ENCODE peak calls at places on chromosome 15, in eight cellular contexts. H is HL-60, Y is adrenal gland, Q is endodermal cell, M is astrocyte of the spinal cord, B is LNCaP clone FGC, X is tibial artery, V is AG04450. F is an unnamed sample.
A peak's percentile ranks its signal among the peaks of the same experiment; 100 is the strongest.

GRCh38 chr15:25724899-25725298 is 138.2 kb downstream of the ATP10A start:
- DNase-seq in H (no peak), Y (no peak), Q (peak; percentile 12), M (no peak), B (no peak), X (peak; percentile 50), V (no peak), F (no peak)

GRCh38 chr15:48333553-48333952 is 2.3 kb downstream of the DUT start:
- DNase-seq in H (no peak), Y (no peak), Q (no peak), M (no peak), B (no peak), X (no peak), V (no peak), F (no peak)

GRCh38 chr15:56342653-56343052 is 22.6 kb upstream of the TEX9 start:
- DNase-seq in H (no peak), Y (no peak), Q (no peak), M (peak; percentile 4), B (no peak), X (no peak), V (no peak), F (peak; percentile 65)

GRCh38 chr15:80779658-80780415 is 667 bp downstream of the CEMIP start:
- DNase-seq in H (no peak), Y (no peak), Q (peak; percentile 76), M (peak; percentile 36), B (no peak), X (no peak), V (no peak), F (peak; percentile 58)

GRCh38 chr15:67746450-67746849 is 78.9 kb upstream of the SKOR1 start:
- DNase-seq in H (peak; percentile 32), Y (no peak), Q (no peak), M (no peak), B (peak; percentile 88), X (no peak), V (no peak), F (peak; percentile 95)

GRCh38 chr15:71391421-71392047 is 276.3 kb downstream of the THSD4 start:
- DNase-seq in H (no peak), Y (no peak), Q (no peak), M (no peak), B (no peak), X (no peak), V (no peak), F (no peak)

GRCh38 chr15:75456710-75457109 is 5.2 kb upstream of the SIN3A start:
- DNase-seq in H (peak; percentile 75), Y (no peak), Q (peak; percentile 58), M (no peak), B (no peak), X (peak; percentile 41), V (no peak), F (peak; percentile 3)

GRCh38 chr15:55281517-55282227 is 7.9 kb downstream of the RAB27A start:
- DNase-seq in H (no peak), Y (no peak), Q (no peak), M (no peak), B (no peak), X (no peak), V (no peak), F (no peak)

GRCh38 chr15:52795464-52796227 is 5.5 kb upstream of the ONECUT1 start:
- DNase-seq in H (no peak), Y (no peak), Q (peak; percentile 52), M (no peak), B (no peak), X (no peak), V (no peak), F (no peak)

GRCh38 chr15:52728899-52729298 is 49.7 kb upstream of the ATOSA start:
- DNase-seq in H (no peak), Y (no peak), Q (no peak), M (peak; percentile 54), B (no peak), X (no peak), V (peak; percentile 7), F (peak; percentile 87)

GRCh38 chr15:69410290-69410874 is 3.8 kb upstream of the KIF23 start:
- DNase-seq in H (peak; percentile 65), Y (peak; percentile 19), Q (peak; percentile 76), M (peak; percentile 33), B (no peak), X (no peak), V (no peak), F (peak; percentile 79)

GRCh38 chr15:69468241-69469121 is 15.9 kb downstream of the RPLP1 start:
- DNase-seq in H (peak; percentile 89), Y (peak; percentile 29), Q (peak; percentile 58), M (peak; percentile 80), B (peak; percentile 95), X (peak; percentile 47), V (peak; percentile 45), F (peak; percentile 98)

GRCh38 chr15:53457479-53457878 is 302.0 kb downstream of the WDR72 start:
- DNase-seq in H (no peak), Y (no peak), Q (no peak), M (no peak), B (no peak), X (no peak), V (no peak), F (no peak)

GRCh38 chr15:99486371-99487336 is 79.1 kb upstream of the MEF2A start:
- DNase-seq in H (no peak), Y (peak; percentile 82), Q (peak; percentile 69), M (peak; percentile 46), B (no peak), X (peak; percentile 96), V (no peak), F (peak; percentile 35)

GRCh38 chr15:40249477-40250303 is 10.8 kb downstream of the PAK6 start:
- DNase-seq in H (no peak), Y (no peak), Q (no peak), M (no peak), B (peak; percentile 32), X (peak; percentile 35), V (no peak), F (peak; percentile 61)

GRCh38 chr15:50135123-50135541 is 16.1 kb upstream of the ATP8B4 start:
- DNase-seq in H (no peak), Y (no peak), Q (no peak), M (no peak), B (no peak), X (no peak), V (no peak), F (no peak)

GRCh38 chr15:97998307-97999071 is 38.0 kb downstream of the ARRDC4 start:
- DNase-seq in H (no peak), Y (no peak), Q (no peak), M (no peak), B (no peak), X (no peak), V (no peak), F (peak; percentile 66)

DNA sequence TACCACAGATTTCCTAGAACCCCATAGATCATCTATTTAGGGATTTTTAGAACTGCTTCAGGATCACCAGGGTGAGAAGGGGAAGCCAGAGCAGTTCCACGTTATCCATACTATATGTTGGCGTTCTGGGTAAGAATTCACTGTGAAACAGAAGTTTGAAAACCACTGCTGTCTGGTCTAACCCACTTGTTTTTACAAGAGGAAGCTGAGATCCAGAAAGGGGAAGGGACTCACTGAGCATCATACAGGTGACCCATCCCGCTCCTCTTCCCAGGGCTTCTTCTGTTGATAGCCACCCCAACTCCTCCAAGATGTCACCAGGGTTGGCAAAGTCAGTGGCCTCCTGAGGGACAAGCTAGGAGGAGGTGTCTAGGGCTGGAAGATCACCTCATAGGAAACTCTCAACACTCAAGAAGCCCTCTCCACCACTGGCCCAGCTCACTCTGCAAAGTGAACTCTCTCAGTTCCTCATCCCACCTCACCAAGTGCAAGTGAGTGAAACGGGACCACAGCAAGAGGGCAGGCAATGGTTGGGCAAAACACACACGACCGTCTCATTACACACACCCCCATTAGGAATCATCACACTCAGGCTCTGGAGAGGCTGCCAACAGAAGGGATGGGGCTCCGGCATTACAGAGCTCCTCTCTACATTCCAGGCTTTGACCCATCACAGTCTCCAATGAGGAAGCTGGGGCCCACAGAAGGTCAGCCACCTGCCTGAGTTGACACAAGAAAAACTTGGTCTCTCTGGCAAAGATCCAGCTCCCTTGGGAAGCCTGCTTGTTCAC is 1.8 kb downstream of the DAPK2 start:
- DNase-seq in H (peak; percentile 63), Y (no peak), Q (no peak), M (no peak), B (no peak), X (no peak), V (no peak), F (no peak)
- H3K4me3 ChIP-seq in H (no peak overlapping the region), Y (no peak overlapping the region), Q (no peak overlapping the region), M (no peak overlapping the region), B (no peak overlapping the region), X (no peak overlapping the region), V (no peak overlapping the region), F (no peak overlapping the region)

DNA sequence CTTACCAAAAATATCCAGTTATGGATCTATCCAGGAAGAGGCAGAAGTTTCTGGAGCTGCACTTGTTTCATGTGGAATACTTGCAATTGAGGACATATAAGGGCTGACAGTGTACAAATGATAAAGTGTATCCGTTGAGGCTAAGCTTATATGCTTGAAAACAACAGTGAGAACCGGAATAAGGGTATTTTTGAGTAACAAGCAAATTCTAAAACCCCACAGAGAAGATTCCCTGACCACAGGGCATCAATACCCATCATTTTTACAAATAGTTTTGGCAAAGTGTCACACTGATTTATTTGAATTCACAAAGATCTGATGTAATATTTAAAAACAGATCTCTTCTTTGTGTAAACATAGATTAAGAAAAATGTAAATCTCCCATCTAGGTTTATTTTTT is 208.4 kb downstream of the FMN1 start:
- DNase-seq in H (no peak), Y (no peak), Q (no peak), M (no peak), B (no peak), X (no peak), V (peak; percentile 43), F (no peak)
- TF ChIP-seq CTCF in H (no peak), Y (no peak), Q (no peak), M (no peak), B (no peak), X (no peak), V (no peak), F (no peak)

DNA sequence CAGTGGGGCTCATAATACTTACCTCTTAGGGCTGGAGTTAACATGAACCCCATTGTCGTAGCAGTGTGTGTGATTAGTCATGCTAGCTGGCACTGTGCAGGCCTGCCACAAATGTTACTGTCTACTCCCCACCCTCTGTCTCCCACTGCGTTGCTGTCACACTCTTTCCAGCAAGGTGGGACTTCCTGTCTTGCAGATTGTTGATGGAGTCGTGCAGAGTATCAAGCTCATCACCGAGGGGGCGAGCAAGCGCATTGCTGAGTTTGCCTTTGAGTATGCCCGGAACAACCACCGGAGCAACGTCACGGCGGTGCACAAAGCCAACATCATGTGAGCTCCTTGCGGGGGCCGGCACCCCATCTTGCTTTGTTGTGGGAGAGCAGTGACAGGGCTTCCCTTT is 12.9 kb downstream of the IDH3A start:
- DNase-seq in H (no peak), Y (no peak), Q (no peak), M (no peak), B (no peak), X (no peak), V (no peak), F (no peak)
- H3K4me3 ChIP-seq in H (no peak overlapping the region), Y (no peak overlapping the region), Q (no peak overlapping the region), M (no peak overlapping the region), B (no peak overlapping the region), X (no peak overlapping the region), V (no peak overlapping the region), F (no peak overlapping the region)

DNA sequence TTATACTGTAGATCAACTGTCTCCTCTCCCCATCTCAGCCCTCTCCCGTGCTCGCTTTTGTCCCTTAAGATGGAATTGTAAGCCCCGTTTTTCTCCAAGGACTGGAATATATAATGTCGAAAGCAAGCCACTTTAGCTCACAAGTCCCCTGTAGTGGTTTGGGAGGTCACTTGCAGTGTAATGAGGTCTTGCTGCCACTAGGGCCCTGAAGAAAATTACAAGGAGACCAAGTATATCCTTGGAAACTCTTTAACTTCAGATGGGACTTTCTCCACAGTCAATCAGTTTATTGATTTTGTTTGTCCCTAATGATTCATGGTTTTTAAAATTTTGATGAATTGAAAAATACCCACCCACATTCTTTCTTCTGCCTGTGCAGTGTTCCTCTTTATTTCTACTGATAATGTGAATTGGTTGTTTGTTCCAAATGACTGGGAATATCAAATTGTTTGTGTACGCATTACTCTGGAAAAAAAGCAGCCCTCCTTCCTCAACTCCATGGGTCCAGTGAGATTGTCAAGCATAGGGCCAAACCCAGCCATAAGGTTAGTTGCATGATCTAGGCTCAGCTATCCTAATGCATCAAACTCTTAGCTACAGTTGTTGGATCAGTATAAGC is 294.8 kb downstream of the MCTP2 start:
- DNase-seq in H (no peak), Y (no peak), Q (peak; percentile 72), M (no peak), B (no peak), X (no peak), V (no peak), F (peak; percentile 9)
- TF ChIP-seq CTCF in H (peak; percentile 11), Y (peak; percentile 35), Q (peak; percentile 79), M (peak; percentile 17), B (peak; percentile 24), X (no peak), V (peak; percentile 44), F (peak; percentile 53)

F was measured in bronchial epithelial cell.